ENCODE peak calls at places on chromosomes 12 and 14, in seven cellular contexts. L is stomach, X is uterus, G is thyroid gland, Z is suprapubic skin, R is body of pancreas, M is IMR-90. Y is an unnamed sample.

GRCh38 chr14:74265312-74265965 is 26.2 kb downstream of the VSX2 start:
- DNase-seq in M (no peak), L (no peak), X (no peak), Z (no peak), G (no peak), R (no peak), Y (no peak)

GRCh38 chr12:52788111-52788875 is 7.6 kb downstream of the KRT3 start:
- DNase-seq in G (no peak), X (no peak), L (no peak), Z (no peak), R (no peak), M (no peak), Y (no peak)

GRCh38 chr12:100128509-100128908 is 14.2 kb downstream of the BLTP3B start:
- DNase-seq in L (no peak), M (peak; percentile 41), R (peak; percentile 23), G (peak; percentile 51), X (no peak), Z (no peak), Y (no peak)

GRCh38 chr12:24039113-24039525 is 89.6 kb upstream of the SOX5 start:
- DNase-seq in Z (no peak), L (no peak), M (peak; percentile 97), X (no peak), R (no peak), G (no peak), Y (no peak)

GRCh38 chr12:8644345-8645248 is 18.0 kb downstream of the MFAP5 start:
- DNase-seq in Z (no peak), L (no peak), M (no peak), G (no peak), X (no peak), R (no peak), Y (peak; percentile 54)

GRCh38 chr12:108630481-108631207 is 3.0 kb downstream of the SELPLG start:
- DNase-seq in L (no peak), G (no peak), Z (no peak), R (no peak), M (peak; percentile 77), X (no peak), Y (peak; percentile 40)

GRCh38 chr14:94062344-94062904 is 18.6 kb downstream of the DDX24 start:
- DNase-seq in M (peak; percentile 64), Z (no peak), L (no peak), X (no peak), R (no peak), G (no peak), Y (no peak)

GRCh38 chr12:106941481-106942156 is 14.1 kb upstream of the TMEM263 start:
- DNase-seq in L (no peak), G (no peak), X (no peak), Z (no peak), R (no peak), M (no peak), Y (no peak)

GRCh38 chr12:64009321-64010068 is 165.0 kb downstream of the SRGAP1 start:
- DNase-seq in Z (no peak), G (no peak), X (no peak), M (no peak), R (no peak), L (no peak), Y (no peak)

GRCh38 chr14:104938436-104938835 is 13.8 kb downstream of the PLD4 start:
- DNase-seq in L (no peak), M (no peak), X (no peak), G (no peak), R (no peak), Z (no peak), Y (peak; percentile 3)

GRCh38 chr12:113119980-113120669 is 15.4 kb downstream of the RASAL1 start:
- DNase-seq in Z (no peak), M (no peak), G (no peak), X (no peak), R (no peak), L (no peak), Y (no peak)

GRCh38 chr12:45989857-45990467 is 412 bp downstream of the SCAF11 start:
- DNase-seq in Z (peak; percentile 80), G (peak; percentile 78), L (peak; percentile 51), R (peak; percentile 73), X (peak; percentile 58), M (peak; percentile 47), Y (peak; percentile 61)

GRCh38 chr12:110636516-110636915 is 22.6 kb downstream of the TCTN1 start:
- DNase-seq in R (no peak), G (no peak), L (no peak), M (no peak), Z (no peak), X (no peak), Y (no peak)

GRCh38 chr12:51942501-51943000 is 8.9 kb upstream of the ACVR1B start:
- DNase-seq in X (no peak), R (no peak), Z (no peak), M (no peak), L (peak; percentile 10), G (peak; percentile 86), Y (no peak)

GRCh38 chr12:95118138-95118787 is 44.8 kb upstream of the NR2C1 start:
- DNase-seq in L (no peak), G (peak; percentile 29), R (no peak), X (no peak), Z (no peak), M (peak; percentile 89), Y (no peak)

GRCh38 chr14:80456200-80456599 is 244.9 kb upstream of the DIO2 start:
- DNase-seq in G (no peak), R (no peak), L (no peak), X (no peak), M (peak; percentile 79), Z (no peak), Y (no peak)

GRCh38 chr12:117875652-117876491 is 92.9 kb downstream of the KSR2 start:
- DNase-seq in Z (no peak), X (no peak), G (peak; percentile 41), L (no peak), R (peak; percentile 11), M (peak; percentile 3), Y (no peak)

GRCh38 chr12:132046561-132046960 is 96.8 kb downstream of the EP400 start:
- DNase-seq in M (peak; percentile 97), Z (peak; percentile 20), R (no peak), X (no peak), L (no peak), G (no peak), Y (no peak)

GRCh38 chr12:108315486-108316105 is 23.5 kb downstream of the CMKLR1 start:
- DNase-seq in G (no peak), M (no peak), R (no peak), Z (no peak), X (no peak), L (no peak), Y (no peak)

GRCh38 chr12:24244801-24245200 is 295.3 kb upstream of the SOX5 start:
- DNase-seq in M (no peak), R (no peak), G (no peak), Z (no peak), L (no peak), X (no peak), Y (no peak)

DNA sequence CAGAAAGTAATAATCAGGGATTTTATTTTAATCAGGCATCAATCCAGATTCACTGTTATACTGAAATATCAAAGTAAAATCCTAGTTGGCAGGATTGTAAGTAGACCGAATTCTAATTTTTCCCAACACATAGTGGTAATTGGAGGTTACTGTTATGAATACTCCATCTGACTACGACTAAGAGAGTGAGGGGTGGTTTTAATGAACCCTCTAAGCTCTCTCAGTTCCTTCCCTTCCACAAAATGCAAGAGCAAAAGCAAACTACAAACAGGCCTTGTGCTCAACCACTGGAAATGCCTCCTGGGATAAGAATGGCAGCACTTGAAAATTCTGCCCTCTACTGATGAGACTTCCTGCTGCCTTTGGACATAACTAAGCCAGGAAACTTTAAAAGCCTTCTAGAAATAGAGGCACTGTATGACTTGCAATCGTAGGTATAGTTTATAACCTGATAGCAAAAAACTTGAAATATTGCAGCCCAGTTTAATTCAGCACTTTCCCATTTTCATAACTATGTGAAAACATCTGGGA is 184.8 kb downstream of the SLC16A7 start:
- DNase-seq in X (no peak), R (peak; percentile 20), Z (no peak), M (peak; percentile 47), L (no peak), G (no peak), Y (no peak)
- TF ChIP-seq CTCF in X (no peak), R (peak; percentile 40), Z (peak; percentile 18), M (peak; percentile 32), L (no peak), G (no peak), Y (no peak)

GRCh38 chr12:65728913-65729793 is 95.1 kb upstream of the HMGA2 start:
- DNase-seq in R (peak; percentile 7), M (peak; percentile 5), X (no peak), G (no peak), L (no peak), Z (no peak), Y (no peak)

GRCh38 chr12:65731771-65732170 is 92.5 kb upstream of the HMGA2 start:
- DNase-seq in X (no peak), R (no peak), G (no peak), Z (no peak), L (no peak), M (no peak), Y (no peak)

GRCh38 chr12:65739606-65740005 is 84.7 kb upstream of the HMGA2 start:
- DNase-seq in M (no peak), Z (no peak), X (no peak), G (no peak), R (no peak), L (no peak), Y (no peak)

GRCh38 chr12:65728348-65728912 is 95.9 kb upstream of the HMGA2 start:
- DNase-seq in Z (no peak), G (no peak), L (no peak), M (no peak), X (no peak), R (no peak), Y (no peak)

DNA sequence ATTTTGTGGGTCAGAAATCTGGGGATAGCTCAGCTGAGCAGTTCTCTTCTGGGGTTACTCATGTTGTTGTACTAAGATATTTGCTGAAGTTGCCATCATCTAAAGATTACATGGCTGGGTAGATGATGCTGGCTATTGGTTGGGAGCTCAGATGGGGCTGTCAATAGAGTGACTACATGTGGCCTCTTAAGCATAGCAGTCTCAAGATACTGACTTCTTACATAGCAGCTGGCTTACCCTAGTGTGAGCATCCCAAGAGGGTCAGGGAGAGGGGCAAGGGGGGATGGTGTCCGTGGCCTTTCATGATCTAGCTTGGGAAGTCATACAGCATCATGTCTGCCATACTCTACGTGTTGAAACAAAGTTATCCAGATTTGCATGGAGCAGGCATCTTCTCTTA is 90.1 kb upstream of the HMGA2 start:
- DNase-seq in R (no peak), Z (no peak), X (no peak), M (no peak), L (no peak), G (no peak), Y (no peak)
- TF ChIP-seq POLR2A in R (no peak), Z (no peak), X (no peak), M (no peak), L (no peak), G (no peak), Y (no peak)

DNA sequence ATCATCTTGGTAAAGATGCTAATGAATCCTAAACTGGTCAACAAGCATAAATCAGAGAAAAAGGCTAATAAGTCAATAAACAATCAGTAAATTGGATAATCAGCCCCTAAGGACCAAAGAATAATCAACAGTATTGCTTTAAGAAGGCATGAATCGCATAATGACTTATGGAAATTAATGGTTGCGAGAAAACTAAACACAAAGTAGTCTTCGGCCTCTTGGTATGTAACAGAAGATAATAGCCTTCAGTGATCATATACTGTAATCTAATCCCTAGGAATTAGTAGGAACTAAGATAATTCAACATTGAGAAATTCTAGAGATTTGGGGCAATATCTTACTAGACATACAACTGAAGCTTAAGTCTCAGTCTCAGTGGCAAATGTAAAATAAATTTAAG is 122.1 kb downstream of the PRKCH start:
- DNase-seq in M (no peak), G (no peak), X (no peak), Z (no peak), R (no peak), L (no peak), Y (no peak)
- H3K4me3 ChIP-seq in M (no peak overlapping the region), G (no peak overlapping the region), X (no peak overlapping the region), Z (no peak overlapping the region), R (no peak overlapping the region), L (no peak overlapping the region), Y (no peak overlapping the region)

GRCh38 chr12:57627504-57628279 is 5.3 kb downstream of the B4GALNT1 start:
- DNase-seq in M (no peak), L (no peak), R (peak; percentile 23), Z (peak; percentile 60), X (peak; percentile 14), G (peak; percentile 43), Y (peak; percentile 9)
- TF ChIP-seq CTCF in M (no peak), L (no peak), R (no peak), Z (no peak), X (no peak), G (no peak), Y (no peak)